ENCODE peak calls at places on chromosome 13, in five cellular contexts. W is activated T-cell treated with anti-CD3 and anti-CD28 coated beads for 1 hour; Y is HS-27A; I is activated effector memory CD4-positive, alpha-beta T cell treated with anti-CD3 and anti-CD28 coated beads, Interleukin-2, amount 50 U/mL, for 16 hours; U is PC-3. E is an unnamed sample.

GRCh38 chr13:114071991-114072390 is 60.4 kb downstream of the RASA3 start:
- DNase-seq in W (no peak), Y (no peak), I (peak), U (no peak), E (no peak)

GRCh38 chr13:48560657-48561337 is 27.9 kb upstream of the RCBTB2 start:
- DNase-seq in W (no peak), Y (no peak), I (no peak), U (no peak), E (no peak)

GRCh38 chr13:91247768-91248167 is 99.7 kb upstream of the MIR17HG start:
- DNase-seq in W (no peak), Y (no peak), I (no peak), U (peak), E (no peak)

GRCh38 chr13:47455581-47455980 is 545.5 kb downstream of the SUCLA2 start:
- DNase-seq in W (no peak), Y (no peak), I (no peak), U (peak), E (no peak)

GRCh38 chr13:27022571-27023311 is 148.9 kb downstream of the USP12 start:
- DNase-seq in W (no peak), Y (no peak), I (no peak), U (peak), E (peak)

GRCh38 chr13:97142452-97142851 is 79.7 kb upstream of the MBNL2 start:
- DNase-seq in W (no peak), Y (no peak), I (no peak), U (no peak), E (peak)

GRCh38 chr13:35838356-35838755 is 292.8 kb downstream of the DCLK1 start:
- DNase-seq in W (no peak), Y (peak), I (no peak), U (peak), E (no peak)

GRCh38 chr13:51768378-51768921 is 35.5 kb downstream of the DHRS12 start:
- DNase-seq in W (no peak), Y (no peak), I (no peak), U (no peak), E (peak)

GRCh38 chr13:32426981-32427851 is 714 bp downstream of the N4BP2L1 start:
- DNase-seq in W (peak), Y (no peak), I (peak), U (no peak), E (peak)

GRCh38 chr13:110879482-110879881 is 35.4 kb downstream of the ANKRD10 start:
- DNase-seq in W (no peak), Y (no peak), I (no peak), U (no peak), E (no peak)

GRCh38 chr13:111007209-111007608 is 92.3 kb upstream of the ANKRD10 start:
- DNase-seq in W (no peak), Y (no peak), I (no peak), U (no peak), E (no peak)